ENCODE peak calls at places on chromosome 12, in ten cellular contexts. H is mesendoderm; E is aorta; M is fibroblast of lung; D is naive thymus-derived CD4-positive, alpha-beta T cell; K is effector memory CD4-positive, alpha-beta T cell; T is left ventricle myocardium inferior; Y is IMR-90; X is AG04450; P is uterus. A is an unnamed sample.

GRCh38 chr12:71955946-71956345 is 17.3 kb downstream of the TPH2 start:
- DNase-seq in M (peak), P (no peak), E (no peak), D (no peak), X (peak), H (peak), T (no peak), Y (peak), K (no peak), A (no peak)

GRCh38 chr12:18158774-18159557 is 69.0 kb upstream of the RERGL start:
- DNase-seq in H (peak), T (no peak), K (peak), P (no peak), E (no peak), D (no peak), X (no peak), Y (peak), M (peak), A (peak)

GRCh38 chr12:22064968-22065367 is 18.9 kb downstream of the CMAS start:
- DNase-seq in M (no peak), P (no peak), Y (no peak), D (no peak), K (no peak), H (no peak), E (no peak), T (no peak), X (no peak), A (no peak)

GRCh38 chr12:109771746-109772621 is 58.4 kb downstream of the FAM222A start:
- DNase-seq in D (no peak), M (no peak), E (peak), T (no peak), K (no peak), Y (no peak), P (no peak), X (no peak), H (no peak), A (no peak)

GRCh38 chr12:68279227-68280054 is 26.0 kb upstream of the IL22 start:
- DNase-seq in M (peak), T (no peak), Y (peak), E (no peak), K (no peak), D (no peak), X (no peak), P (no peak), H (no peak), A (no peak)

GRCh38 chr12:55582066-55582465 is 9.8 kb downstream of the OR2AP1 start:
- DNase-seq in T (no peak), K (no peak), D (no peak), H (no peak), Y (no peak), P (no peak), E (no peak), M (no peak), X (no peak), A (no peak)

GRCh38 chr12:82745062-82745461 is 58.4 kb downstream of the TMTC2 start:
- DNase-seq in H (peak), X (no peak), E (no peak), D (no peak), P (no peak), T (no peak), Y (no peak), K (no peak), M (no peak), A (no peak)

GRCh38 chr12:87413784-87414183 is 615.4 kb downstream of the C12orf50 start:
- DNase-seq in E (no peak), X (no peak), K (no peak), H (no peak), M (peak), T (no peak), P (no peak), D (no peak), Y (peak), A (no peak)

GRCh38 chr12:47963340-47964040 is at the start of gene TMEM106C:
- DNase-seq in P (peak), E (peak), K (peak), Y (peak), H (peak), T (peak), D (peak), X (peak), M (peak), A (peak)

GRCh38 chr12:21941522-21942376 is 523 bp upstream of the ABCC9 start:
- DNase-seq in Y (peak), P (peak), X (no peak), E (peak), K (no peak), T (peak), M (peak), H (peak), D (no peak), A (no peak)

GRCh38 chr12:21940972-21941521 is at the start of gene ABCC9:
- DNase-seq in D (peak), Y (peak), T (peak), H (peak), E (peak), M (peak), P (peak), K (no peak), X (no peak), A (no peak)

GRCh38 chr12:96401061-96401871 is 1.0 kb upstream of the CDK17 start:
- DNase-seq in D (peak), K (peak), H (peak), Y (peak), X (peak), E (no peak), T (no peak), M (peak), P (no peak), A (peak)

GRCh38 chr12:116945901-116946550 is 35.3 kb downstream of the FBXW8 start:
- DNase-seq in Y (no peak), P (no peak), M (no peak), H (no peak), X (no peak), T (no peak), D (no peak), K (no peak), E (no peak), A (no peak)

GRCh38 chr12:15688202-15688736 is 100.9 kb downstream of the EPS8 start:
- DNase-seq in H (no peak), K (no peak), Y (no peak), X (no peak), M (no peak), T (peak), E (peak), D (no peak), P (no peak), A (no peak)

GRCh38 chr12:117468016-117468415 is 106.6 kb upstream of the NOS1 start:
- DNase-seq in X (no peak), K (no peak), P (no peak), M (no peak), Y (no peak), H (no peak), T (no peak), E (peak), D (no peak), A (no peak)

GRCh38 chr12:116278259-116278595 is 734 bp upstream of the MED13L start:
- DNase-seq in H (no peak), P (no peak), K (no peak), D (no peak), X (no peak), Y (no peak), M (no peak), T (no peak), E (no peak), A (no peak)

GRCh38 chr12:4164591-4165558 is 108.7 kb upstream of the CCND2 start:
- DNase-seq in M (peak), P (peak), H (peak), T (peak), X (peak), E (peak), D (peak), K (peak), Y (peak), A (peak)

GRCh38 chr12:19440019-19440858 is 947 bp downstream of the AEBP2 start:
- DNase-seq in P (peak), Y (peak), H (peak), M (peak), X (no peak), T (peak), K (peak), D (peak), E (peak), A (no peak)

GRCh38 chr12:64877363-64878004 is 53.0 kb downstream of the TBC1D30 start:
- DNase-seq in Y (no peak), M (no peak), H (no peak), P (no peak), X (no peak), K (no peak), T (no peak), E (no peak), D (no peak), A (no peak)

GRCh38 chr12:4157122-4157521 is 116.4 kb upstream of the CCND2 start:
- DNase-seq in D (no peak), Y (no peak), H (peak), T (no peak), K (no peak), E (no peak), P (no peak), X (no peak), M (no peak), A (peak)

GRCh38 chr12:85626782-85627171 is 209.4 kb downstream of the RASSF9 start:
- DNase-seq in K (no peak), D (no peak), M (no peak), P (no peak), H (no peak), Y (no peak), X (no peak), T (no peak), E (no peak), A (no peak)

GRCh38 chr12:85625467-85625866 is 210.7 kb downstream of the RASSF9 start:
- DNase-seq in Y (no peak), M (no peak), K (no peak), D (no peak), E (no peak), X (no peak), P (no peak), T (no peak), H (no peak), A (no peak)

GRCh38 chr12:85626031-85626781 is 210.0 kb downstream of the RASSF9 start:
- DNase-seq in M (peak), K (no peak), D (no peak), H (no peak), X (peak), P (no peak), E (no peak), T (no peak), Y (peak), A (peak)

GRCh38 chr12:85630851-85631250 is 205.4 kb downstream of the RASSF9 start:
- DNase-seq in P (no peak), M (no peak), X (no peak), Y (peak), E (no peak), T (no peak), K (no peak), H (no peak), D (no peak), A (no peak)

DNA sequence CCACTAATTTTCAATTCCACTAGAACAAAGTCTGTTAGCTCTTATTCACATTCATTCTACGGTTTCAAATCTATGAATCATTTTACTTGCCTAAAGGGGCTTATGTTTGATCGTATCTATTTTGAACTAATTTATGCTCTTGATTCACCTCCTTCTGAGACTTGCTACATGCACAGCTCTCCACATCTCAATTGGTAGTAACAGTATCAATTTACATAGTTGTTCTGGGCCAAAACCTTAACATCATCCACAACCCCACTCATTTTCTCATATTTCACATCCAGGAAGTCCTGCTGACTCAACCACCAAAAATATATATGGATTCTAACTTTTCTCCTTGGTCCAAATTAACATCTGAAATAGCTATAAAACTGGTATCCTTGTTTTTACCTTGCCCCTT is 208.6 kb downstream of the RASSF9 start:
- DNase-seq in H (no peak), M (peak), X (peak), P (no peak), E (no peak), D (no peak), Y (peak), T (no peak), K (no peak), A (peak)
- H3K27ac ChIP-seq in H (no peak), M (no peak), X (no peak), P (no peak), E (no peak), D (no peak), Y (no peak), T (no peak), K (no peak), A (no peak)

GRCh38 chr12:107418976-107419375 is 266.6 kb upstream of the PWP1 start:
- DNase-seq in D (no peak), E (no peak), M (no peak), K (no peak), T (no peak), Y (no peak), X (no peak), P (no peak), H (no peak), A (no peak)
- H3K27ac ChIP-seq in D (no peak), E (no peak), M (no peak), K (no peak), T (no peak), Y (no peak), X (no peak), P (no peak), H (no peak), A (no peak)

GRCh38 chr12:11666131-11666530 is 16.7 kb downstream of the ETV6 start:
- DNase-seq in D (no peak), P (no peak), E (no peak), K (no peak), M (no peak), X (no peak), T (no peak), Y (no peak), H (no peak), A (no peak)
- H3K27ac ChIP-seq in D (no peak), P (no peak), E (no peak), K (no peak), M (no peak), X (no peak), T (no peak), Y (no peak), H (no peak), A (no peak)

DNA sequence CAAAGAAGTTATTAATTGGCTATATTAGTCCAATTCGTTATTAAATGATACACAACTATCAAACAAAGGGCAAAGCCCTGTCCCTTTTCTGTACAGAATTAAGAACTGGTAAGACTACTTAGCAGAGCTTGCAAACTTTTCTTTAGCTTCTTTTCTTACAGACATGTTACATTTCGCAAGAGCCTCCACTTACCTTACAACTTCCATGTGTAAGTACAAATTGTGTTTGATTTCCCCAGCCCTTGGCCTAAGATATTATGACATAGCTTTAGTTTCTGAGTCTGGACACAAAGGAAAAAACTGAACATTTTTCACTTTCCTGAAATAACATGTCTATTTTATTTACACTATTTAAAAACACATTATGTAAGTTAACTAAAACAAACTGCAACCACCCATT is 1.7 kb downstream of the ATF7 start:
- DNase-seq in T (no peak), H (no peak), K (no peak), Y (peak), E (no peak), P (no peak), X (peak), D (no peak), M (peak), A (no peak)
- H3K27ac ChIP-seq in T (peak), H (no peak), K (no peak), Y (no peak), E (no peak), P (peak), X (no peak), D (no peak), M (no peak), A (peak)

GRCh38 chr12:132206093-132206434 is 61.8 kb downstream of the NOC4L start:
- DNase-seq in E (no peak), K (no peak), X (no peak), H (no peak), Y (no peak), T (no peak), D (no peak), M (no peak), P (no peak), A (no peak)
- H3K27ac ChIP-seq in E (no peak), K (no peak), X (no peak), H (no peak), Y (no peak), T (no peak), D (no peak), M (no peak), P (no peak), A (no peak)

GRCh38 chr12:124506832-124507153 is 60.6 kb downstream of the NCOR2 start:
- DNase-seq in H (no peak), P (no peak), X (no peak), T (no peak), M (no peak), Y (no peak), K (no peak), D (no peak), E (no peak), A (no peak)
- H3K27ac ChIP-seq in H (no peak), P (peak), X (peak), T (peak), M (peak), Y (no peak), K (no peak), D (no peak), E (peak), A (no peak)

DNA sequence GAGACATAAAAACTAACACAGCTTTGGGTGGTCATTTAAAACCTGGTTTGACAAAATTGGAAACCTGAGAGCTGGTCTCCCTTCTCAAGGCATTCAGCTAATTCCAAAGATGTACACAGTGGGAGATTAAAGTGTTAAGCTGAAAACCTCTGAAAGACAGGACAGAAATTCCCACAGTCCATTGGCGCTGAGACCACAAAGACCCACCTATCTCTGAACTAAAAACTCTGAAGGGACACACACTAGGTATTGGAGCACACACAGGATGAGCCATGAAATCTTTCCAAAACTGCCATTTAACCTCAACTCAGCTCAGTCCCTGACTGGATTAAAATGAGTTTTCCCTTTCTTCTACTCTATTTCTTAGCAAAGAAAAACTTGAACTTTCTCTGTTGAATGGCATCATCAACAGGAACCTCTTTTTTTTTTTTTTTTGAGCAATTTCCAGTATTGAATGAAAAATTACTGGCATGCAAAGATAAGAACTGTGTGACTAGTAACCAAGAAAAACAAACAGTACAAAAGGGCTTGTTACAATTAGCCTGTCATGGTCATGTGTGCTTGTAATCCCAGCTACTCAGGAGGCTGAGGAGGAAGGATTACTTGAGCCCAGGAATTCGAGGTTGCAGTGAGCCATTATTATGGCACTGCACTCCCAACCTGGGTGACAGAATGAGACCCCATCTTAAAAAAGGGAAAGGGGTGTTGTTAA is 82.4 kb downstream of the IPO8 start:
- DNase-seq in Y (peak), E (no peak), D (no peak), T (no peak), X (no peak), P (no peak), H (no peak), K (no peak), M (peak), A (peak)
- H3K27ac ChIP-seq in Y (no peak), E (no peak), D (no peak), T (no peak), X (no peak), P (no peak), H (no peak), K (no peak), M (no peak), A (no peak)

GRCh38 chr12:46402451-46402850 is 29.9 kb upstream of the SLC38A2 start:
- DNase-seq in D (no peak), X (no peak), Y (peak), T (no peak), E (peak), H (no peak), P (peak), M (peak), K (no peak), A (no peak)
- H3K27ac ChIP-seq in D (no peak), X (no peak), Y (peak), T (peak), E (peak), H (no peak), P (peak), M (peak), K (no peak), A (peak)

GRCh38 chr12:13896063-13896626 is 85.3 kb downstream of the GRIN2B start:
- DNase-seq in E (no peak), M (no peak), P (no peak), X (no peak), K (no peak), H (no peak), Y (no peak), T (no peak), D (no peak), A (no peak)
- H3K27ac ChIP-seq in E (no peak), M (no peak), P (no peak), X (no peak), K (no peak), H (no peak), Y (no peak), T (no peak), D (no peak), A (no peak)